ENCODE peak calls at places on chromosomes 12 and 14, in eight cellular contexts. R, S, G, U, C, Y, K and F are unnamed samples.
A peak's percentile ranks its signal among the peaks of the same experiment; 100 is the strongest.

GRCh38 chr12:43692064-43692463 is 66.5 kb downstream of the PUS7L start:
- DNase-seq in R (peak; percentile 52), S (no peak), G (peak; percentile 56), U (no peak), C (no peak), Y (no peak), K (no peak), F (no peak)

GRCh38 chr12:6996040-6996441 is 22.2 kb downstream of the LPCAT3 start:
- DNase-seq in R (peak; percentile 21), S (no peak), G (peak; percentile 60), U (no peak), C (no peak), Y (no peak), K (no peak), F (peak; percentile 15)

GRCh38 chr14:88729159-88729558 is 63.6 kb downstream of the EML5 start:
- DNase-seq in R (no peak), S (no peak), G (no peak), U (no peak), C (no peak), Y (no peak), K (no peak), F (no peak)

GRCh38 chr14:100268591-100269207 is 29.8 kb downstream of the YY1 start:
- DNase-seq in R (no peak), S (no peak), G (no peak), U (no peak), C (no peak), Y (no peak), K (no peak), F (no peak)

GRCh38 chr14:103879118-103879569 is 31.8 kb upstream of the PPP1R13B start:
- DNase-seq in R (no peak), S (no peak), G (no peak), U (no peak), C (no peak), Y (no peak), K (no peak), F (no peak)

GRCh38 chr14:100677925-100678765 is 48.5 kb upstream of the DLK1 start:
- DNase-seq in R (no peak), S (no peak), G (peak; percentile 69), U (no peak), C (peak; percentile 53), Y (peak; percentile 83), K (no peak), F (peak; percentile 53)

GRCh38 chr12:288687-289086 is 26.1 kb upstream of the SLC6A13 start:
- DNase-seq in R (peak; percentile 77), S (peak; percentile 41), G (peak; percentile 76), U (no peak), C (no peak), Y (no peak), K (no peak), F (no peak)

GRCh38 chr14:64885555-64885954 is 5.8 kb upstream of the SPTB start:
- DNase-seq in R (no peak), S (no peak), G (no peak), U (no peak), C (no peak), Y (no peak), K (no peak), F (no peak)

GRCh38 chr12:91704446-91704845 is 441.2 kb downstream of the BTG1 start:
- DNase-seq in R (peak; percentile 83), S (no peak), G (peak; percentile 68), U (no peak), C (no peak), Y (no peak), K (no peak), F (no peak)

GRCh38 chr12:103928736-103929050 is 1.5 kb upstream of the HSP90B1 start:
- DNase-seq in R (no peak), S (no peak), G (no peak), U (no peak), C (peak; percentile 70), Y (peak; percentile 23), K (no peak), F (no peak)

GRCh38 chr12:84756961-84757360 is 155.6 kb downstream of the SLC6A15 start:
- DNase-seq in R (no peak), S (no peak), G (peak; percentile 83), U (no peak), C (no peak), Y (no peak), K (no peak), F (peak; percentile 60)

GRCh38 chr12:22477166-22477893 is 67.0 kb downstream of the C2CD5 start:
- DNase-seq in R (peak; percentile 9), S (no peak), G (peak; percentile 90), U (no peak), C (no peak), Y (no peak), K (no peak), F (peak; percentile 41)

GRCh38 chr12:13171921-13172859 is 24.3 kb upstream of the EMP1 start:
- DNase-seq in R (peak; percentile 82), S (no peak), G (peak; percentile 69), U (peak; percentile 37), C (peak; percentile 30), Y (no peak), K (no peak), F (no peak)

DNA sequence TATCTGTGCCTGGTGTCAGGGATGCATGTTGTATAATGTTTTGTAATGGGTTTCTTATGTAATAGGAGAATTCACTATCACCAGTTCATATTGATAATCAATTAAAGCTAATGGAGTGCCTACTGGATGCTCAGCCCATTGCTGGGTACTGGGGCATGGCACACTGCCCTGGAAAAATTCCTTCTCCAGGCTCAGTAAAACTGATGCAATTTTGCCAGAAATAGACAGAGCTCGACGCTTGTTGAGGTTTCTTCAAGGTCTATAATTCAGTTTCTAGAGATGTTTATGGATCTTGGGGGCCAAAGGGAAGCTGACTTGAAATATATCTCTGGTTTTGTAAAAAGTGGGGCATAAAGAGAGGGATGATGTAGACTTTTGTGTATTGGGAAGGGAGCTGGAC is 3.3 kb downstream of the NTF3 start:
- DNase-seq in R (no peak), S (no peak), G (no peak), U (no peak), C (no peak), Y (no peak), K (no peak), F (no peak)
- H3K4me3 ChIP-seq in R (no peak overlapping the region), S (no peak overlapping the region), G (peak overlapping the region; percentile 79), U (no peak overlapping the region), C (no peak overlapping the region), Y (no peak overlapping the region), K (no peak overlapping the region), F (no peak overlapping the region)

GRCh38 chr12:29521951-29522350 is 24.5 kb upstream of the OVCH1 start:
- DNase-seq in R (peak; percentile 58), S (no peak), G (peak; percentile 72), U (no peak), C (no peak), Y (no peak), K (no peak), F (no peak)

GRCh38 chr12:29518407-29518806 is 20.9 kb upstream of the OVCH1 start:
- DNase-seq in R (no peak), S (no peak), G (no peak), U (no peak), C (no peak), Y (no peak), K (no peak), F (no peak)

GRCh38 chr12:29519585-29520182 is 22.2 kb upstream of the OVCH1 start:
- DNase-seq in R (peak; percentile 52), S (peak; percentile 22), G (peak; percentile 45), U (peak; percentile 16), C (no peak), Y (peak; percentile 40), K (no peak), F (no peak)

GRCh38 chr12:29517265-29517664 is 19.8 kb upstream of the OVCH1 start:
- DNase-seq in R (no peak), S (peak; percentile 44), G (no peak), U (peak; percentile 23), C (no peak), Y (no peak), K (no peak), F (no peak)

DNA sequence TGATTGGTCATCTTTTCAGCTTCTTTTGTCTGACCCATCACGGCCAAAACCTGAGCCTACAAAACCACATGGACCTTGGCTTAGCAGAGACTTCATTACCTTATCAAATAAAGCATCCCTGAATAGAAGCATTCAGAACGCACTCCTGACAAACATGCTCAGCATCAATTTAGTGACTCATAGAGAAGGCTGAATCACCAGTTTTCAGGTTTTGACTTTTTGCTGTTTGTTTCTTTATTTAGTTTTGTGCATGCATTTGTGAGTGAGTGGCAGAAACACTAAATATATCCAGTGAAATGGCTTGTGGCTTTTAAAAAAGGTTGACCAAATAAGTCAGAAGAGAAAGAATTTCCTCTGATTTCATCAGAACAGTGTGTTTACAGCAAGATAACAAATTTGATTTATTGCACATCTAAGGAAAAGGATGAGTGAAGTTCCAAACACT is 19.0 kb upstream of the OVCH1 start:
- DNase-seq in R (peak; percentile 47), S (no peak), G (peak; percentile 86), U (no peak), C (no peak), Y (no peak), K (no peak), F (peak; percentile 75)
- H3K36me3 ChIP-seq in R (no peaks in the 10 kb centered on the region), S (no peaks in the 10 kb centered on the region), G (no peaks in the 10 kb centered on the region), U (no peaks in the 10 kb centered on the region), C (no peaks in the 10 kb centered on the region), Y (no peaks in the 10 kb centered on the region), K (peaks cover 57% of the 10 kb centered on the region), F (no peaks in the 10 kb centered on the region)

DNA sequence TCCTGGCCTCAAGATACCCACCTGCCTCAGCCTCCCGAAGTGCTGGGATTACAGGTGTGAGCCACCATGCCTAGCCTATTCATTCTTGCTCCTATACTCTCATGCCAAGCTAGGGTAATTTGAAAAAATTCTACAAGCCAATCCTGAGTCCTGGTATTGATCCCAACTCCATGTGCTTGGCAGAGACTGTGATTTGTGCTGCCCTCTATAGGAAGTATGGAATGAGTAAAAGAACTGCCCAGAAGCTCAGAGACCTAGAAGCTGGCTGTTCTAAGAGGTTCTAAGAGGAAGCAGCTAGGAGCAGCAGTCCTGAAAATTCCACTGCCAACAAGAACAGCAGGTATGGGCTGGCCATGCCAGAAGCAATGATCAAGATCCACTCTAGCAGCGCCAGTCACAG is 402.5 kb downstream of the PCNX1 start:
- DNase-seq in R (no peak), S (no peak), G (no peak), U (no peak), C (no peak), Y (no peak), K (no peak), F (no peak)
- TF ChIP-seq CTCF in R (no peak), S (no peak), G (no peak), U (no peak), C (no peak), Y (no peak), K (no peak), F (no peak)

DNA sequence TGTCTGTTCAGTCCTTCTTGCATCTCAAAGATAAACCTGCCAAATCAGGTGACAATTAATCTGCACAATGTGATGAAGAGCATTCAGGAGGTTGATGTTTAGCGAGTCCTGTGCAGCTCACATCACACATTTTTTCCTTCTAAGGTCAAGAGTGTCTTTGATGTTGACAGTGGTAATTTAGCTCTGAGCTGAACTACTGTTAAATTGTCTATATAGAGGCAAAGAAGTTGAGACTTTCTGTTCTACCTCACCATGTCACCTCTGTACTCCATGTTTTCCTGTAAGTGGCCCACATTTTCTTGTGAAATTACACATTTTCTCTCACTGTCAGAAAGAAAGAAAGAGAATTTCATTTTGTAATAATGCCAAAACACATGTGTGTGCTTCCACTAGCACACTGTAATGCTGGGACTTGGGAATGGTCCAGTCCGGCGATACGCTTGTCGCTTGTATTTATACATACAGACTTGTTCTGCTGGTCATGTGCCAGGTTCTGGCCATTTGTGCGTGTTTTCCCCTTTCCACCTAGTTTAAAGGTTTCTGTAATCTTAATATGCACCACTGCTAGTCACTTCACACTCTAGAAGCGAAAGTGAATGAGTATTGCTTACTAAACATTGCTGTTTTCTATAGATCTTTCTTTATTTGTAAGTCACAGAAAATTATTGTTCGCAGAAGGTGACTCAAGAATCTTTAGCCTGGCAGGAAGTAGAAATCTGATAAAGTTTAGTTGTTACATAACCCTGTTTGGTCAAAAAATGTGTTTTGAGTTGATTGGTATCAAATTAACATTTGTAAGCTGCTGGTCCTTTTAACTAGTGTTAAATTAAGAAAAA is 328.9 kb downstream of the TMTC2 start:
- DNase-seq in R (no peak), S (peak; percentile 67), G (peak; percentile 45), U (no peak), C (no peak), Y (peak; percentile 36), K (no peak), F (no peak)
- H3K4me3 ChIP-seq in R (no peak overlapping the region), S (no peak overlapping the region), G (peak overlapping the region; percentile 57), U (no peak overlapping the region), C (no peak overlapping the region), Y (peak overlapping the region; percentile 23), K (peak overlapping the region; percentile 18), F (peak overlapping the region; percentile 25)